ENCODE peak calls at places on chromosome 9, in seven cellular contexts. Q, P, J, Z, H, E and C are unnamed samples.

GRCh38 chr9:8315211-8315610 is 515.6 kb upstream of the DMAC1 start:
- DNase-seq in Q (no peak), P (peak), J (no peak), Z (no peak), H (no peak), E (no peak), C (no peak)

GRCh38 chr9:15104826-15105420 is 194.7 kb upstream of the FREM1 start:
- DNase-seq in Q (no peak), P (peak), J (peak), Z (peak), H (peak), E (no peak), C (no peak)

GRCh38 chr9:2459756-2460155 is 161.8 kb upstream of the VLDLR start:
- DNase-seq in Q (no peak), P (no peak), J (no peak), Z (no peak), H (no peak), E (no peak), C (no peak)

GRCh38 chr9:110555971-110556370 is 23.6 kb downstream of the SVEP1 start:
- DNase-seq in Q (peak), P (peak), J (no peak), Z (peak), H (peak), E (no peak), C (peak)

GRCh38 chr9:16217933-16218830 is 652.3 kb downstream of the BNC2 start:
- DNase-seq in Q (no peak), P (peak), J (no peak), Z (no peak), H (no peak), E (no peak), C (no peak)

GRCh38 chr9:105416840-105417239 is 31.0 kb upstream of the FSD1L start:
- DNase-seq in Q (no peak), P (no peak), J (peak), Z (no peak), H (no peak), E (no peak), C (no peak)

GRCh38 chr9:16272766-16273165 is 597.7 kb downstream of the BNC2 start:
- DNase-seq in Q (no peak), P (no peak), J (no peak), Z (no peak), H (no peak), E (no peak), C (no peak)

GRCh38 chr9:73020877-73021276 is 68.0 kb upstream of the ALDH1A1 start:
- DNase-seq in Q (no peak), P (no peak), J (no peak), Z (no peak), H (no peak), E (no peak), C (no peak)

GRCh38 chr9:97889941-97890557 is 32.3 kb downstream of the TRMO start:
- DNase-seq in Q (no peak), P (peak), J (peak), Z (peak), H (peak), E (peak), C (no peak)

GRCh38 chr9:114452219-114453169 is 52.8 kb downstream of the WHRN start:
- DNase-seq in Q (no peak), P (no peak), J (peak), Z (no peak), H (peak), E (no peak), C (no peak)

GRCh38 chr9:129726322-129727160 is 26.3 kb downstream of the PTGES start:
- DNase-seq in Q (peak), P (peak), J (peak), Z (peak), H (peak), E (peak), C (peak)

GRCh38 chr9:88533951-88534455 is 975 bp upstream of the NXNL2 start:
- DNase-seq in Q (no peak), P (peak), J (no peak), Z (peak), H (no peak), E (no peak), C (peak)
- TF ChIP-seq CTCF in Q (peak), P (no peak), J (no peak), Z (no peak), H (no peak), E (no peak), C (peak)

GRCh38 chr9:128420651-128421473 is at the start of gene CERCAM:
- DNase-seq in Q (no peak), P (peak), J (peak), Z (peak), H (peak), E (peak), C (no peak)
- TF ChIP-seq CTCF in Q (peak), P (no peak), J (no peak), Z (no peak), H (no peak), E (no peak), C (no peak)

GRCh38 chr9:136926154-136926704 is 18.3 kb downstream of the FBXW5 start:
- DNase-seq in Q (no peak), P (no peak), J (no peak), Z (peak), H (no peak), E (no peak), C (no peak)
- TF ChIP-seq CTCF in Q (no peak), P (peak), J (no peak), Z (peak), H (no peak), E (no peak), C (no peak)

GRCh38 chr9:88828018-88828417 is 163.2 kb upstream of the S1PR3 start:
- DNase-seq in Q (no peak), P (no peak), J (no peak), Z (no peak), H (no peak), E (no peak), C (no peak)

GRCh38 chr9:88826651-88827245 is 164.5 kb upstream of the S1PR3 start:
- DNase-seq in Q (peak), P (peak), J (no peak), Z (peak), H (no peak), E (no peak), C (no peak)

GRCh38 chr9:88821749-88822106 is 169.5 kb upstream of the S1PR3 start:
- DNase-seq in Q (no peak), P (no peak), J (no peak), Z (no peak), H (no peak), E (no peak), C (no peak)

GRCh38 chr9:88826181-88826580 is 165.1 kb upstream of the S1PR3 start:
- DNase-seq in Q (no peak), P (peak), J (no peak), Z (no peak), H (no peak), E (no peak), C (no peak)

GRCh38 chr9:88824711-88825110 is 166.6 kb upstream of the S1PR3 start:
- DNase-seq in Q (no peak), P (peak), J (no peak), Z (peak), H (no peak), E (no peak), C (no peak)
- TF ChIP-seq CTCF in Q (no peak), P (no peak), J (no peak), Z (no peak), H (no peak), E (no peak), C (no peak)